ENCODE peak calls at places on chromosome 7, in four cellular contexts. D is GM12878, L is SK-N-SH, N is K562. F is an unnamed sample.

GRCh38 chr7:66967029-66967428 is 28.4 kb downstream of the SBDS start:
- DNase-seq in D (no peak), L (no peak), N (no peak), F (no peak)

GRCh38 chr7:69882269-69882668 is 284.0 kb downstream of the AUTS2 start:
- DNase-seq in N (no peak), D (no peak), L (no peak), F (no peak)

GRCh38 chr7:43535031-43535451 is 47.9 kb upstream of the STK17A start:
- DNase-seq in L (no peak), D (no peak), N (no peak), F (no peak)

GRCh38 chr7:116782177-116782711 is 80.1 kb upstream of the CAPZA2 start:
- DNase-seq in D (no peak), N (no peak), L (no peak), F (no peak)

GRCh38 chr7:136845899-136846465 is 22.5 kb upstream of the CHRM2 start:
- DNase-seq in D (no peak), L (no peak), N (no peak), F (no peak)

GRCh38 chr7:93178213-93178612 is 30.0 kb upstream of the SAMD9L start:
- DNase-seq in N (no peak), L (peak; percentile 3), D (no peak), F (peak; percentile 5)

GRCh38 chr7:16636533-16637173 is 8.9 kb downstream of the ANKMY2 start:
- DNase-seq in L (no peak), D (no peak), N (no peak), F (no peak)

GRCh38 chr7:30617359-30617758 is 22.7 kb downstream of the GARS1 start:
- DNase-seq in D (no peak), N (no peak), L (no peak), F (no peak)

GRCh38 chr7:23894891-23895569 is 185.0 kb downstream of the STK31 start:
- DNase-seq in D (no peak), N (no peak), L (no peak), F (no peak)

GRCh38 chr7:44275829-44276570 is 49.4 kb downstream of the CAMK2B start:
- DNase-seq in N (peak; percentile 78), D (no peak), L (peak; percentile 94), F (no peak)

GRCh38 chr7:151035024-151035717 is 6.9 kb downstream of the ABCB8 start:
- DNase-seq in L (no peak), D (no peak), N (no peak), F (no peak)

GRCh38 chr7:68730871-68731403 is 867.3 kb upstream of the AUTS2 start:
- DNase-seq in D (no peak), N (no peak), L (no peak), F (peak; percentile 90)

GRCh38 chr7:42673951-42674350 is 237.9 kb downstream of the C7orf25 start:
- DNase-seq in L (no peak), N (no peak), D (no peak), F (no peak)

GRCh38 chr7:129728875-129729467 is 117.5 kb downstream of the NRF1 start:
- DNase-seq in N (no peak), D (no peak), L (no peak), F (no peak)

GRCh38 chr7:44965441-44965903 is 13.3 kb downstream of the MYO1G start:
- DNase-seq in D (no peak), N (no peak), L (no peak), F (no peak)

GRCh38 chr7:84684836-84685235 is 490.2 kb upstream of the SEMA3A start:
- DNase-seq in N (no peak), L (no peak), D (no peak), F (no peak)

GRCh38 chr7:27992755-27993478 is 187.7 kb downstream of the JAZF1 start:
- DNase-seq in D (no peak), L (no peak), N (no peak), F (no peak)

GRCh38 chr7:6636741-6637543 is at the start of gene ZNF316:
- DNase-seq in L (peak; percentile 99), D (no peak), N (peak; percentile 90), F (peak; percentile 33)

GRCh38 chr7:144408116-144408515 is 4.6 kb upstream of the NOBOX start:
- DNase-seq in L (no peak), N (no peak), D (no peak), F (no peak)

GRCh38 chr7:36264123-36264916 is 111.3 kb downstream of the EEPD1 start:
- DNase-seq in N (no peak), D (no peak), L (peak; percentile 21), F (no peak)

GRCh38 chr7:47553309-47553708 is 28.6 kb downstream of the TNS3 start:
- DNase-seq in D (no peak), N (no peak), L (no peak), F (no peak)

GRCh38 chr7:143172354-143172753 is 10.9 kb upstream of the TAS2R39 start:
- DNase-seq in D (no peak), N (no peak), L (no peak), F (peak; percentile 22)

GRCh38 chr7:151276651-151277590 is 28.4 kb upstream of the SMARCD3 start:
- DNase-seq in L (peak; percentile 98), D (no peak), N (peak; percentile 88), F (peak; percentile 61)

GRCh38 chr7:151456782-151457181 is 16.8 kb upstream of the CRYGN start:
- DNase-seq in D (no peak), L (no peak), N (no peak), F (no peak)

GRCh38 chr7:22357311-22358175 is 589 bp upstream of the RAPGEF5 start:
- DNase-seq in D (no peak), N (no peak), L (no peak), F (peak; percentile 35)

GRCh38 chr7:98360221-98361124 is 40.4 kb downstream of the BAIAP2L1 start:
- DNase-seq in D (no peak), L (no peak), N (peak; percentile 63), F (peak; percentile 87)

GRCh38 chr7:48078470-48078869 is 10.6 kb upstream of the UPP1 start:
- DNase-seq in L (no peak), D (no peak), N (no peak), F (no peak)

DNA sequence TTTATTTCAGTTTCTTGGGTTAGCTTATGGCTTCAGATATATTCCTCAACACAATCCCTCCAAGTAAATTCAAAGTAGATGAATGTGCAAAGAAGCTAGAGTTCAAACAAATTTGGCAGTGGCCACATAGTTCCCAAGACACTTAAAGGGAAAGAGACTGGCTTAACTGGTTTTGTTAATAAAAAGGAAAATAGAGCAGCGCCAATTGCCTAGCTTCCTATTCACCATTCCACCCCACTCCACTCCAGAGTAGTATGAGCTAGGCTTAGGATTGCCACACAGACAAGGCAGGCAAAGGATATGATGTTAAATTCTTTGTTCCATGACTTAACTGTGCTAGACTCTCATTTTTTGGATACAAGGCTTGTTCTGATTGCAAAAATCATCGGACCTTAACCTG is 2.0 kb downstream of the XRCC2 start:
- DNase-seq in L (no peak), N (no peak), D (no peak), F (no peak)
- TF ChIP-seq RCOR1 in L (no peak), N (no peak), D (no peak), F (no peak)

GRCh38 chr7:113086928-113087277 is 276 bp upstream of the GPR85 start:
- DNase-seq in N (no peak), L (no peak), D (no peak), F (no peak)

GRCh38 chr7:113085781-113086390 is 741 bp downstream of the GPR85 start:
- DNase-seq in N (no peak), L (peak; percentile 38), D (no peak), F (no peak)

GRCh38 chr7:113087278-113087998 is 811 bp upstream of the GPR85 start:
- DNase-seq in D (no peak), N (peak; percentile 76), L (peak; percentile 84), F (peak; percentile 10)

GRCh38 chr7:113084499-113085172 is 2.0 kb downstream of the GPR85 start:
- DNase-seq in L (no peak), N (no peak), D (no peak), F (no peak)

GRCh38 chr7:113086431-113086888 is at the start of gene GPR85:
- DNase-seq in L (peak; percentile 92), D (no peak), N (peak; percentile 62), F (peak; percentile 21)
- TF ChIP-seq MAX in L (peak; percentile 55), D (no peak), N (no peak), F (no peak)

DNA sequence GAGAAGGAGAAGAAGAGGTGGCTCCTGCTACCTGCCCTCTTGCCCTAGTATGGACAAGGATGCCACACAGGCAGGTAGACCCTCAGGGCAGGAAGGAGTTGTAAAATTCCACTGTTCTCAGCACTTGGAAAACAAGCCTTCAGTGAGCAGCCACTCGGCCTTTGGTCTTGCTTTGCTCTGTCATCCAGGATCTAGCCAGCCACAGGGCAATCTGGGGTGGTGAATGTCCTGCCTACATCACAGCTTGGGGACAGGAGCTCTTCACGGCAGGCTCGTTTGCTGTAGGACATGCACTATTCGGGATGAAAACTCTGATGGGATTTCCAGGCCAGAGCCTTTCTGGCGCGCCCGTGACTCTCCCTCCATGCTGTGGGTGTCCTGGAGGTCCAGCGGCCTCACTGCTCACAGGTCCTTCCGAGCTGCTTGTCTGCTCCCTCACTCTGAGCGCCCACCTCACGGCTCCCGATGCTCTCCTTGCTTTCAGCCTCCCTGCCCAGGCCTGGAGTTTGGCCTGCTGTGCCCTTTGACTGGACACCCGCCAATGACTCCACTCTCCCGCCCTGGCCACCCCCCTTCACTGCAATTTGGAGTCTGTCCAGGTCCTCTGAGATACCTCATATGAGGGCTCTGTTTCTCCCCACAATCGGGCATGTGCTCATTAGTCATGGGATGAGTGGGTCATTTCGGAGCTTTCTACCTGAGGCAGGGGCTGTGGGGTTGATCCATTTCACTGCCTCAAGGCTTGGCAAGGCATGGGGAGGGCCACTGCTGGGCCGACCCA is 227.2 kb upstream of the GRB10 start:
- DNase-seq in D (no peak), N (no peak), L (no peak), F (no peak)
- TF ChIP-seq RCOR1 in D (no peak), N (no peak), L (no peak), F (no peak)

GRCh38 chr7:1747004-1747801 is 77.1 kb downstream of the ELFN1 start:
- DNase-seq in D (no peak), L (no peak), N (no peak), F (no peak)

GRCh38 chr7:1744296-1745017 is 74.4 kb downstream of the ELFN1 start:
- DNase-seq in D (no peak), L (no peak), N (no peak), F (no peak)

GRCh38 chr7:1745018-1745532 is 75.0 kb downstream of the ELFN1 start:
- DNase-seq in D (no peak), L (no peak), N (no peak), F (no peak)

GRCh38 chr7:1746491-1746975 is 76.5 kb downstream of the ELFN1 start:
- DNase-seq in D (no peak), N (no peak), L (no peak), F (no peak)

DNA sequence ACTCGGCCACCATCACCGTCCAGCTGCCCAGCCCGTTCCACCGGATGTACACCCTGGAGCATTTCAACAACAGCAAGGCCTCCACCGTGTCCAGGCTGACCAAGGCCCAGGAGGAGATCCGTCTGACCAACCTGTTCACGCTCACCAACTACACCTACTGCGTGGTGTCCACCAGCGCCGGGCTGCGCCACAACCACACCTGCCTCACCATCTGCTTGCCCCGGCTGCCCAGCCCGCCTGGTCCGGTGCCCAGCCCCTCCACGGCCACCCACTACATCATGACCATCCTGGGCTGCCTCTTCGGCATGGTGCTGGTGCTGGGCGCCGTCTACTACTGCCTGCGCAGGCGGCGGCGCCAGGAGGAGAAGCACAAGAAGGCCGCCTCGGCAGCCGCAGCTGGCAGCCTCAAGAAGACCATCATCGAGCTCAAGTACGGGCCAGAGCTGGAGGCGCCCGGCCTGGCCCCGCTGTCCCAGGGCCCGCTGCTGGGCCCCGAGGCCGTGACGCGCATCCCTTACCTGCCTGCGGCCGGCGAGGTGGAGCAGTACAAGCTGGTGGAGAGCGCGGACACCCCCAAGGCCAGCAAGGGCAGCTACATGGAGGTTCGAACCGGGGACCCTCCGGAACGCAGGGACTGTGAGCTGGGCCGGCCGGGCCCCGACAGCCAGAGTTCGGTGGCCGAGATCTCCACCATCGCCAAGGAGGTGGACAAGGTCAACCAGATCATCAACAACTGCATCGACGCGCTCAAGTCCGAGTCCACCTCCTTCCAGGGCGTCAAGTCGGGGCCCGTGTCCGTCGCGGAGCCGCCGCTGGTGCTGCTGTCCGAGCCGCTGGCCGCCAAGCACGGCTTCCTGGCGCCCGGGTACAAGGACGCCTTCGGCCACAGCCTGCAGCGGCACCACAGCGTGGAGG is 75.8 kb downstream of the ELFN1 start:
- DNase-seq in D (no peak), N (no peak), L (no peak), F (no peak)
- TF ChIP-seq MAX in D (no peak), N (no peak), L (no peak), F (no peak)